ENCODE peak calls at places on chromosome 20, in four cellular contexts. C, O, E and S are unnamed samples.

GRCh38 chr20:62236674-62236996 is 1.7 kb upstream of the OSBPL2 start:
- DNase-seq in C (peak), O (no peak), E (no peak), S (no peak)

GRCh38 chr20:2799271-2799670 is 1.2 kb downstream of the CPXM1 start:
- DNase-seq in C (no peak), O (no peak), E (no peak), S (no peak)

GRCh38 chr20:856361-856775 is 22.9 kb downstream of the FAM110A start:
- DNase-seq in C (no peak), O (peak), E (peak), S (no peak)

GRCh38 chr20:21102691-21103311 is 3.4 kb downstream of the LINC00237 start:
- DNase-seq in C (peak), O (no peak), E (no peak), S (no peak)

GRCh38 chr20:40006168-40006860 is 682.7 kb downstream of the MAFB start:
- DNase-seq in C (no peak), O (no peak), E (no peak), S (no peak)

GRCh38 chr20:38926934-38927616 is 858 bp downstream of the FAM83D start:
- DNase-seq in C (no peak), O (no peak), E (no peak), S (no peak)

GRCh38 chr20:23268792-23269354 is 81.7 kb upstream of the NXT1 start:
- DNase-seq in C (no peak), O (no peak), E (no peak), S (no peak)

GRCh38 chr20:23047738-23048214 is 1.7 kb downstream of the THBD start:
- DNase-seq in C (peak), O (no peak), E (no peak), S (no peak)

GRCh38 chr20:53599910-53600632 is 6.4 kb upstream of the ZNF217 start:
- DNase-seq in C (no peak), O (no peak), E (no peak), S (no peak)

GRCh38 chr20:62030834-62031434 is 34.7 kb downstream of the TAF4 start:
- DNase-seq in C (no peak), O (peak), E (no peak), S (no peak)

GRCh38 chr20:1328680-1329330 is at the start of gene SDCBP2:
- DNase-seq in C (no peak), O (peak), E (peak), S (no peak)

GRCh38 chr20:44219287-44219686 is 8.7 kb upstream of the OSER1 start:
- DNase-seq in C (no peak), O (no peak), E (no peak), S (no peak)

GRCh38 chr20:57471496-57472210 is 53.3 kb downstream of the CTCFL start:
- DNase-seq in C (peak), O (no peak), E (no peak), S (no peak)

GRCh38 chr20:38725959-38726848 is 1.9 kb downstream of the SLC32A1 start:
- DNase-seq in C (peak), O (peak), E (no peak), S (no peak)

GRCh38 chr20:23301436-23302050 is 49.0 kb upstream of the NXT1 start:
- DNase-seq in C (no peak), O (no peak), E (no peak), S (no peak)

GRCh38 chr20:36465109-36466080 is 75.9 kb upstream of the MYL9 start:
- DNase-seq in C (no peak), O (peak), E (peak), S (no peak)

GRCh38 chr20:47360207-47360488 is 3.6 kb upstream of the ZMYND8 start:
- DNase-seq in C (no peak), O (peak), E (no peak), S (no peak)

GRCh38 chr20:51043811-51044210 is 20.9 kb upstream of the KCNG1 start:
- DNase-seq in C (no peak), O (no peak), E (no peak), S (no peak)

GRCh38 chr20:57579898-57580447 is 19.1 kb downstream of the PCK1 start:
- DNase-seq in C (peak), O (no peak), E (no peak), S (no peak)